ENCODE peak calls at places on chromosomes 5 and 9, in nine cellular contexts. I is uterus; V is CD8-positive, alpha-beta T cell; P is HuH-7.5; R is stimulated activated CD8-positive, alpha-beta memory T cell treated with anti-CD3 and anti-CD28 coated beads, Interleukin-2, amount 100 ng/mL, for 1 hour; J is fibroblast of the conjunctiva; W is GM03348; Q is astrocyte; U is LoVo. D is an unnamed sample.

GRCh38 chr5:160926428-160926827 is 74.4 kb upstream of the ATP10B start:
- DNase-seq in I (no peak), V (no peak), P (no peak), R (no peak), J (no peak), W (no peak), Q (peak; percentile 5), U (peak; percentile 43), D (no peak)

GRCh38 chr9:107858260-107858659 is 368.7 kb upstream of the KLF4 start:
- DNase-seq in I (no peak), V (no peak), P (no peak), R (no peak), J (no peak), W (no peak), Q (no peak), U (no peak), D (no peak)

GRCh38 chr5:35430381-35431162 is 187.1 kb upstream of the SPEF2 start:
- DNase-seq in I (no peak), V (no peak), P (no peak), R (no peak), J (no peak), W (no peak), Q (no peak), U (no peak), D (no peak)

GRCh38 chr9:120412425-120412951 is 167.5 kb downstream of the CDK5RAP2 start:
- DNase-seq in I (no peak), V (no peak), P (no peak), R (no peak), J (peak; percentile 22), W (peak; percentile 65), Q (peak; percentile 93), U (no peak), D (no peak)

GRCh38 chr9:113823421-113823820 is 52.7 kb upstream of the ZNF618 start:
- DNase-seq in I (no peak), V (no peak), P (no peak), R (no peak), J (no peak), W (no peak), Q (no peak), U (no peak), D (no peak)

GRCh38 chr5:78537821-78538220 is 110.8 kb downstream of the LHFPL2 start:
- DNase-seq in I (no peak), V (no peak), P (peak; percentile 27), R (no peak), J (no peak), W (peak; percentile 67), Q (peak; percentile 54), U (no peak), D (no peak)

GRCh38 chr5:59588922-59589321 is 304.6 kb downstream of the PDE4D start:
- DNase-seq in I (no peak), V (no peak), P (no peak), R (no peak), J (no peak), W (peak; percentile 13), Q (peak; percentile 74), U (peak; percentile 65), D (no peak)

GRCh38 chr5:89218364-89218763 is 335.4 kb upstream of the MEF2C start:
- DNase-seq in I (no peak), V (no peak), P (no peak), R (no peak), J (no peak), W (no peak), Q (no peak), U (no peak), D (no peak)

GRCh38 chr9:92206490-92206889 is 87.0 kb downstream of the IARS1 start:
- DNase-seq in I (no peak), V (no peak), P (no peak), R (no peak), J (no peak), W (no peak), Q (no peak), U (no peak), D (no peak)

GRCh38 chr9:96232539-96233241 is 69.3 kb downstream of the HSD17B3 start:
- DNase-seq in I (peak; percentile 75), V (peak; percentile 20), P (peak; percentile 43), R (no peak), J (peak; percentile 64), W (peak; percentile 83), Q (peak; percentile 14), U (peak; percentile 51), D (no peak)

GRCh38 chr5:1033178-1033577 is 24.6 kb downstream of the NKD2 start:
- DNase-seq in I (no peak), V (no peak), P (no peak), R (no peak), J (no peak), W (no peak), Q (no peak), U (no peak), D (no peak)

GRCh38 chr5:56984445-56984844 is 32.5 kb upstream of the MIER3 start:
- DNase-seq in I (no peak), V (no peak), P (no peak), R (no peak), J (no peak), W (no peak), Q (peak; percentile 6), U (no peak), D (no peak)

GRCh38 chr5:116231288-116231687 is 146.5 kb downstream of the COMMD10 start:
- DNase-seq in I (no peak), V (no peak), P (no peak), R (no peak), J (no peak), W (no peak), Q (no peak), U (no peak), D (no peak)

GRCh38 chr5:61184708-61185107 is 22.4 kb upstream of the SMIM15 start:
- DNase-seq in I (no peak), V (no peak), P (no peak), R (no peak), J (no peak), W (no peak), Q (peak; percentile 35), U (no peak), D (no peak)

GRCh38 chr5:150541397-150541675 is 33.4 kb downstream of the NDST1 start:
- DNase-seq in I (no peak), V (no peak), P (no peak), R (no peak), J (no peak), W (no peak), Q (no peak), U (no peak), D (no peak)

GRCh38 chr9:27590636-27591035 is 17.4 kb upstream of the C9orf72 start:
- DNase-seq in I (no peak), V (no peak), P (no peak), R (no peak), J (no peak), W (no peak), Q (no peak), U (no peak), D (no peak)

GRCh38 chr5:37198842-37199241 is 50.3 kb downstream of the CPLANE1 start:
- DNase-seq in I (no peak), V (no peak), P (no peak), R (no peak), J (no peak), W (no peak), Q (no peak), U (no peak), D (no peak)

GRCh38 chr5:93433422-93433821 is 147.6 kb downstream of the NR2F1-AS1 start:
- DNase-seq in I (no peak), V (no peak), P (no peak), R (no peak), J (peak; percentile 47), W (no peak), Q (peak; percentile 70), U (no peak), D (no peak)

GRCh38 chr9:6567140-6567591 is 78.4 kb downstream of the GLDC start:
- DNase-seq in I (no peak), V (no peak), P (no peak), R (no peak), J (peak; percentile 82), W (peak; percentile 68), Q (peak; percentile 97), U (no peak), D (peak; percentile 26)

GRCh38 chr9:116599342-116599884 is 87.7 kb upstream of the TRIM32 start:
- DNase-seq in I (no peak), V (no peak), P (no peak), R (no peak), J (no peak), W (no peak), Q (no peak), U (no peak), D (no peak)

GRCh38 chr5:149474198-149474597 is 77.0 kb downstream of the CSNK1A1 start:
- DNase-seq in I (peak; percentile 15), V (no peak), P (no peak), R (no peak), J (no peak), W (no peak), Q (no peak), U (peak; percentile 80), D (no peak)

GRCh38 chr9:34413229-34413852 is 36.6 kb upstream of the MYORG start:
- DNase-seq in I (peak; percentile 31), V (no peak), P (peak; percentile 19), R (no peak), J (no peak), W (peak; percentile 59), Q (peak; percentile 19), U (peak; percentile 7), D (no peak)